ENCODE peak calls at places on chromosomes 6 and 20, in six cellular contexts. One of them, this sample, is unnamed.

GRCh38 chr20:35838213-35838612 is 66.4 kb downstream of the PHF20 start:
- DNase-seq in tibial artery: no peak
- DNase-seq in neuronal stem cell: no peak
- DNase-seq in fibroblast of lung: no peak
- DNase-seq in CD8-positive, alpha-beta T cell: no peak
- DNase-seq in testis: no peak
- DNase-seq in this sample: no peak

GRCh38 chr6:579339-579738 is 77.6 kb downstream of the HUS1B start:
- DNase-seq in tibial artery: no peak
- DNase-seq in neuronal stem cell: no peak
- DNase-seq in fibroblast of lung: no peak
- DNase-seq in CD8-positive, alpha-beta T cell: no peak
- DNase-seq in testis: no peak
- DNase-seq in this sample: peak

GRCh38 chr6:6191476-6191875 is 129.0 kb downstream of the F13A1 start:
- DNase-seq in tibial artery: no peak
- DNase-seq in neuronal stem cell: peak
- DNase-seq in fibroblast of lung: no peak
- DNase-seq in CD8-positive, alpha-beta T cell: no peak
- DNase-seq in testis: no peak
- DNase-seq in this sample: peak

GRCh38 chr6:32177788-32178546 is at the start of gene RNF5:
- DNase-seq in tibial artery: peak
- DNase-seq in neuronal stem cell: peak
- DNase-seq in fibroblast of lung: peak
- DNase-seq in CD8-positive, alpha-beta T cell: peak
- DNase-seq in testis: peak
- DNase-seq in this sample: peak

GRCh38 chr6:112651239-112651638 is 304.1 kb downstream of the RFPL4B start:
- DNase-seq in tibial artery: no peak
- DNase-seq in neuronal stem cell: no peak
- DNase-seq in fibroblast of lung: no peak
- DNase-seq in CD8-positive, alpha-beta T cell: no peak
- DNase-seq in testis: peak
- DNase-seq in this sample: no peak

GRCh38 chr20:61634376-61634775 is 382.3 kb downstream of the CDH4 start:
- DNase-seq in tibial artery: no peak
- DNase-seq in neuronal stem cell: no peak
- DNase-seq in fibroblast of lung: no peak
- DNase-seq in CD8-positive, alpha-beta T cell: no peak
- DNase-seq in testis: no peak
- DNase-seq in this sample: no peak

GRCh38 chr6:99282479-99283062 is 66.9 kb downstream of the FAXC start:
- DNase-seq in tibial artery: no peak
- DNase-seq in neuronal stem cell: no peak
- DNase-seq in fibroblast of lung: peak
- DNase-seq in CD8-positive, alpha-beta T cell: no peak
- DNase-seq in testis: no peak
- DNase-seq in this sample: peak

GRCh38 chr20:56427797-56428196 is 15.7 kb downstream of the CASS4 start:
- DNase-seq in tibial artery: no peak
- DNase-seq in neuronal stem cell: no peak
- DNase-seq in fibroblast of lung: no peak
- DNase-seq in CD8-positive, alpha-beta T cell: no peak
- DNase-seq in testis: no peak
- DNase-seq in this sample: no peak

GRCh38 chr20:49603209-49603627 is 35.3 kb upstream of the PTGIS start:
- DNase-seq in tibial artery: no peak
- DNase-seq in neuronal stem cell: peak
- DNase-seq in fibroblast of lung: peak
- DNase-seq in CD8-positive, alpha-beta T cell: no peak
- DNase-seq in testis: no peak
- DNase-seq in this sample: no peak

GRCh38 chr6:5866547-5867051 is 140.1 kb downstream of the NRN1 start:
- DNase-seq in tibial artery: no peak
- DNase-seq in neuronal stem cell: no peak
- DNase-seq in fibroblast of lung: peak
- DNase-seq in CD8-positive, alpha-beta T cell: no peak
- DNase-seq in testis: no peak
- DNase-seq in this sample: no peak

GRCh38 chr6:135906542-135906941 is 55.0 kb downstream of the PDE7B start:
- DNase-seq in tibial artery: no peak
- DNase-seq in neuronal stem cell: no peak
- DNase-seq in fibroblast of lung: peak
- DNase-seq in CD8-positive, alpha-beta T cell: no peak
- DNase-seq in testis: no peak
- DNase-seq in this sample: no peak

DNA sequence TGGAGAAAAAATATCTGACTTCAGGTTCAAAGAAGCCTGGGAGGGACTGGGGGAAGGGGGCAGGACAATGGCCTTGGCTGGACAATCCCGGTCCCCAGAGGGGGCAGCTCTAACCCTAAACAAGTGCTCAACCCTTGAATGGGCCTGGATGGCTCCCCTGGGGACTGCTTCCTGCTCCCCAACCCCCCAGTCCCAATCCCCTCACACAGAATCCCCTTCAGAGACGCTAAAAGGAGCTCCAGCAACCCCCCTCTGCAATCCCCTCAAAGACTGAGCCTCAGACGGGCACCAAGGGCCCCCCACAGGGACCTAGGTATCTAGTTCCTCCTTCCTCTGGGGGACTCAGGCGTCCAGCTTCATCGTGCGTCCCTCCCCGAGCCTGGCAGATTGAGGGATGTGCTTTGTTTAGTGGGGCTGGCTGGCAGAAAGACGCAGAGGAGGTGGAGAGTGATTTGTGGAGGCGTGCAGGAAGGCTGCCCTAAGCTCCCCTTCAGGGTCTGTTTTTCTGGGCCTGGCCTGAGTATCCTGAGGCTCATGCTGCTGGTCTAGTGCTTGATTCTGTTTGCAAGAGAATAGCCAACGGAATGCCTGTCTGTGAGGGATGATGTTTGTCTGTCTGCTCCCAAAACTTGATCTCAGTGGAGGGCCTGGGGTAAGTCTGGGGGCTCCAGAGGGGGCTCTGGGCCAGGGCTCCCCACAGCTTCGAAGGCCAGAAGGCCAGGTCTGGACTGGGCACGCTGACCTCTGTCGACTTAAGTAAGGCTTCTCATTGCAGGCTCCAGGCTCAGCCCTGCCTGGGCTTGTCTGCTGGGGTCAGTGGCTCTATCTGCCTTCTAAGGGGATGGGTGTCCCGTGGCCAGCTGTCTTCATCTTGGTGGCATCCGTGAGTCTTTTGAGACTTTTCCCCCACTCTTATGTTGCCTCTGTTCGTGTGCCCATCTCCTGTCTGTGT is 1.7 kb upstream of the POU5F1 start:
- DNase-seq in tibial artery: no peak
- DNase-seq in neuronal stem cell: no peak
- DNase-seq in fibroblast of lung: no peak
- DNase-seq in CD8-positive, alpha-beta T cell: no peak
- DNase-seq in testis: no peak
- DNase-seq in this sample: no peak
- H3K4me3 ChIP-seq in tibial artery: no peak
- H3K4me3 ChIP-seq in neuronal stem cell: no peak
- H3K4me3 ChIP-seq in fibroblast of lung: no peak
- H3K4me3 ChIP-seq in CD8-positive, alpha-beta T cell: no peak
- H3K4me3 ChIP-seq in testis: no peak
- H3K4me3 ChIP-seq in this sample: no peak

DNA sequence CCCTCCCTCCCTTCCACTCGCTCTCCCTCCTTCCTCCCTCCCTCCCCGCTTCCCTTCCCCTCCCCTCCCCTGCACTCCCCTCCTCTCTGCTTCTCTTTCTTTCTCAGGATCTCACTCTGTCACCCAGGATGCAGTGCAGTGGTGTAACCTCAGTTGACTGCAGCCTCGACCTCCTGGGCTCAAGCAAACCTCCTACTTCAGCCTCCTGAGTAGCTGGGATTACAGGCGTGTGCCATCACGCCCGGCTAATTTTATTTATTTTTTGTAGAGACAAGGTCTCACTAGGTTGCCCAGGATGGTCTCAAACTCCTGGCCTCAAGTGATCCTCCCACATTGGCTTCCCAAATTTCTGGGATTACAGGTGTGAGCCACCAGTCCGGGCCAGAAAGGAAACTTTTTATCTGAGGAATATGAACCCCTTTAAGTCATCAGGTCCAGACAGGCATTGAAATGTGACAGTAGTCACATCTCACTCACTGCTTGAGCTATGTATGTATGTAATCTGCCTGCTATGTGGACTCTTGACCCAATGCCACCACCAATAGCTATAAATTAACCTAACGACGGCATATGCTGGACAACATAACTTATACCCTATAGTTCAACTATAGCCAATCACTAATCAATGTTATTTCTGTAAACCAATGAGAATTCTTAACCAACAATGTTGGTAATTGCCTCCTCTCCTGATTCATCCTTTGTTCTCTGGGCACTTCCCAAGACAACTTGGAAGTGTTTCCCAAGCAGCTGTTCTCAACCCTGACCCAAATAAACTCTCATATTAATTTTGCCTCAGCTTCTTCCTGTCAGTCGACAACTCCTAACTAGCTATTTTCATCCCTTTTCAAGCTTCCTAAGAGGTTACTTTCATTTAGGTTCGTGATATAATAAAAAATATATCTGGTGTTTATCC is 23.9 kb upstream of the SERPINB1 start:
- DNase-seq in tibial artery: no peak
- DNase-seq in neuronal stem cell: no peak
- DNase-seq in fibroblast of lung: peak
- DNase-seq in CD8-positive, alpha-beta T cell: no peak
- DNase-seq in testis: no peak
- DNase-seq in this sample: no peak
- H3K4me3 ChIP-seq in tibial artery: no peak
- H3K4me3 ChIP-seq in neuronal stem cell: no peak
- H3K4me3 ChIP-seq in fibroblast of lung: no peak
- H3K4me3 ChIP-seq in CD8-positive, alpha-beta T cell: no peak
- H3K4me3 ChIP-seq in testis: no peak
- H3K4me3 ChIP-seq in this sample: no peak

GRCh38 chr6:157019733-157020132 is 242.6 kb downstream of the ARID1B start:
- DNase-seq in tibial artery: no peak
- DNase-seq in neuronal stem cell: no peak
- DNase-seq in fibroblast of lung: no peak
- DNase-seq in CD8-positive, alpha-beta T cell: no peak
- DNase-seq in testis: no peak
- DNase-seq in this sample: peak
- H3K4me3 ChIP-seq in tibial artery: peak
- H3K4me3 ChIP-seq in neuronal stem cell: no peak
- H3K4me3 ChIP-seq in fibroblast of lung: no peak
- H3K4me3 ChIP-seq in CD8-positive, alpha-beta T cell: no peak
- H3K4me3 ChIP-seq in testis: no peak
- H3K4me3 ChIP-seq in this sample: no peak

DNA sequence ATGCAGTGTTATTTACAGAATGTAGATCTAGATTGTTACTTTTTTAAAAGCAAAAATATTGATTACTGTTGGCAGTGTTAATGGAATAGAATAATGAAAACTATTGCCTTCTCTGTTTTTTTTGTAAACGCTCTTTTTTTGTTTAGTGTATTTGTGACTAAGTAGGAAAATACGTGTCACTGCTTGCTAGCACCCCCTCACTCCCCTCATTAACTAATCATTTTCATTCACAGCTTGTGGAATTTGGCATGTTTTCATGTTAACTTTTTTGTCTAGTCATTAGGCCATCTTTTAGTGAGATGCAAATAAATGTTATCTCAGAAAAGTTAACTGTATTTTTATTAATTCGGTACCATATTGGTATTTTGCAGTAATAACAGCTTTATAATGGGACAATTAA is 29.8 kb downstream of the ADGRG6 start:
- DNase-seq in tibial artery: no peak
- DNase-seq in neuronal stem cell: no peak
- DNase-seq in fibroblast of lung: peak
- DNase-seq in CD8-positive, alpha-beta T cell: no peak
- DNase-seq in testis: no peak
- DNase-seq in this sample: no peak
- H3K4me3 ChIP-seq in tibial artery: no peak
- H3K4me3 ChIP-seq in neuronal stem cell: no peak
- H3K4me3 ChIP-seq in fibroblast of lung: no peak
- H3K4me3 ChIP-seq in CD8-positive, alpha-beta T cell: no peak
- H3K4me3 ChIP-seq in testis: no peak
- H3K4me3 ChIP-seq in this sample: no peak

GRCh38 chr6:97205936-97206335 is 77.1 kb downstream of the MMS22L start:
- DNase-seq in tibial artery: no peak
- DNase-seq in neuronal stem cell: no peak
- DNase-seq in fibroblast of lung: no peak
- DNase-seq in CD8-positive, alpha-beta T cell: no peak
- DNase-seq in testis: no peak
- DNase-seq in this sample: no peak

GRCh38 chr6:97203343-97203742 is 79.7 kb downstream of the MMS22L start:
- DNase-seq in tibial artery: no peak
- DNase-seq in neuronal stem cell: no peak
- DNase-seq in fibroblast of lung: peak
- DNase-seq in CD8-positive, alpha-beta T cell: no peak
- DNase-seq in testis: no peak
- DNase-seq in this sample: peak

DNA sequence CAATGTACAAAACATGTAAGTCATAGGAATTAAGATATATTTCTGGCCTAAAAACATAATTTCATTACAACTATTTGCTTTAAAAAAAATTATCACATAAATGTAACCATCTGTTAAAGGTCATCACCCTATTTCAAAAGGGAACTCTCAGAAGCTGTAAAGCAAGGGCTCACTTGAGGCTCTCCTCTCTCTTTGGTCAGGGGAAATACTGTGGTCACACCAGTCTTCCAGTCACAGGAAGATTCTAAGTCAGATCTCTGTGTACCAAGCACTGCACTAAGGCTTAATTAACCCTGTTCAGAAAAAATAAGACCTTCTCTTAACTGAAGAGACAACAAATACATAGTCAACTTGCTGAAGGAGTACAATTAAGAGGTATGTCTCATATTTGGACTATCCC is 75.6 kb downstream of the MMS22L start:
- DNase-seq in tibial artery: no peak
- DNase-seq in neuronal stem cell: no peak
- DNase-seq in fibroblast of lung: no peak
- DNase-seq in CD8-positive, alpha-beta T cell: no peak
- DNase-seq in testis: no peak
- DNase-seq in this sample: no peak
- H3K4me3 ChIP-seq in tibial artery: no peak
- H3K4me3 ChIP-seq in neuronal stem cell: no peak
- H3K4me3 ChIP-seq in fibroblast of lung: no peak
- H3K4me3 ChIP-seq in CD8-positive, alpha-beta T cell: no peak
- H3K4me3 ChIP-seq in testis: no peak
- H3K4me3 ChIP-seq in this sample: no peak

DNA sequence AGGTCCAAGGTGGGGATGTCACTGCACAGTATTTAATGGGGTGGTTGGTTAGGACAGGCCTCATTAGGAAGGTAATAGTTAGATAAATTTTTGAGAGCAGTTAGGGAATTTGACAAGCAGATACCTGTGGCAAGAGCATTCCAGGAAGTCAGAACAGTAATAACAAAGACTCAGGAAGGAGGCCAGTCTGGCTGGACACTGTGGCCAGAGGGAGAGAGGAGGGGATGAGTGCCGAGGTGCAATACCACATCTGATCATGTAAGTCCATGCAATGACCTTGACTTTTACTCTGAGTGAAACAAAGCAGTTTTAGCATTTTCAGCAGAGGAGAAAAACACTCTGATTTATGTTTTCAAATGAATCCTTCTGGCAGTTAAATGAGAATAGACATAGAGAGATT is 990.7 kb upstream of the FLRT3 start:
- DNase-seq in tibial artery: no peak
- DNase-seq in neuronal stem cell: no peak
- DNase-seq in fibroblast of lung: no peak
- DNase-seq in CD8-positive, alpha-beta T cell: no peak
- DNase-seq in testis: no peak
- DNase-seq in this sample: no peak
- H3K4me3 ChIP-seq in tibial artery: no peak
- H3K4me3 ChIP-seq in neuronal stem cell: no peak
- H3K4me3 ChIP-seq in fibroblast of lung: no peak
- H3K4me3 ChIP-seq in CD8-positive, alpha-beta T cell: no peak
- H3K4me3 ChIP-seq in testis: no peak
- H3K4me3 ChIP-seq in this sample: no peak